ENCODE peak calls at places on chromosomes 1 and 21, in ten cellular contexts. One of them, this sample, is unnamed.

GRCh38 chr1:9448132-9449105 is 90.8 kb upstream of the SLC25A33 start:
- DNase-seq in fibroblast of pulmonary artery: no peak
- DNase-seq in AG09309: no peak
- DNase-seq in endodermal cell: no peak
- DNase-seq in nephron progenitor cell: peak
- DNase-seq in DND-41: peak
- DNase-seq in PC-3: no peak
- DNase-seq in tibial nerve: no peak
- DNase-seq in mucosa of descending colon: no peak
- DNase-seq in RWPE1: no peak
- DNase-seq in this sample: no peak

GRCh38 chr1:230972855-230973271 is 5.8 kb downstream of the TTC13 start:
- DNase-seq in fibroblast of pulmonary artery: no peak
- DNase-seq in AG09309: no peak
- DNase-seq in endodermal cell: no peak
- DNase-seq in nephron progenitor cell: no peak
- DNase-seq in DND-41: peak
- DNase-seq in PC-3: peak
- DNase-seq in tibial nerve: no peak
- DNase-seq in mucosa of descending colon: no peak
- DNase-seq in RWPE1: no peak
- DNase-seq in this sample: no peak

GRCh38 chr1:26035203-26035958 is 10.5 kb downstream of the SLC30A2 start:
- DNase-seq in fibroblast of pulmonary artery: peak
- DNase-seq in AG09309: no peak
- DNase-seq in endodermal cell: peak
- DNase-seq in nephron progenitor cell: peak
- DNase-seq in DND-41: peak
- DNase-seq in PC-3: peak
- DNase-seq in tibial nerve: peak
- DNase-seq in mucosa of descending colon: peak
- DNase-seq in RWPE1: peak
- DNase-seq in this sample: peak

GRCh38 chr21:34579411-34579810 is 35.5 kb downstream of the RCAN1 start:
- DNase-seq in fibroblast of pulmonary artery: peak
- DNase-seq in AG09309: no peak
- DNase-seq in endodermal cell: peak
- DNase-seq in nephron progenitor cell: no peak
- DNase-seq in DND-41: no peak
- DNase-seq in PC-3: peak
- DNase-seq in tibial nerve: no peak
- DNase-seq in mucosa of descending colon: no peak
- DNase-seq in RWPE1: peak
- DNase-seq in this sample: no peak

GRCh38 chr1:234862944-234863515 is 253.1 kb upstream of the IRF2BP2 start:
- DNase-seq in fibroblast of pulmonary artery: peak
- DNase-seq in AG09309: no peak
- DNase-seq in endodermal cell: peak
- DNase-seq in nephron progenitor cell: peak
- DNase-seq in DND-41: no peak
- DNase-seq in PC-3: no peak
- DNase-seq in tibial nerve: peak
- DNase-seq in mucosa of descending colon: peak
- DNase-seq in RWPE1: no peak
- DNase-seq in this sample: no peak

GRCh38 chr1:182197555-182197954 is 136.0 kb upstream of the ZNF648 start:
- DNase-seq in fibroblast of pulmonary artery: no peak
- DNase-seq in AG09309: no peak
- DNase-seq in endodermal cell: no peak
- DNase-seq in nephron progenitor cell: no peak
- DNase-seq in DND-41: no peak
- DNase-seq in PC-3: no peak
- DNase-seq in tibial nerve: peak
- DNase-seq in mucosa of descending colon: no peak
- DNase-seq in RWPE1: no peak
- DNase-seq in this sample: no peak

GRCh38 chr1:26345718-26346117 is 8.2 kb downstream of the CRYBG2 start:
- DNase-seq in fibroblast of pulmonary artery: no peak
- DNase-seq in AG09309: no peak
- DNase-seq in endodermal cell: no peak
- DNase-seq in nephron progenitor cell: no peak
- DNase-seq in DND-41: no peak
- DNase-seq in PC-3: no peak
- DNase-seq in tibial nerve: no peak
- DNase-seq in mucosa of descending colon: no peak
- DNase-seq in RWPE1: no peak
- DNase-seq in this sample: no peak

GRCh38 chr1:18357831-18358230 is 122.9 kb upstream of the KLHDC7A start:
- DNase-seq in fibroblast of pulmonary artery: no peak
- DNase-seq in AG09309: no peak
- DNase-seq in endodermal cell: no peak
- DNase-seq in nephron progenitor cell: no peak
- DNase-seq in DND-41: no peak
- DNase-seq in PC-3: no peak
- DNase-seq in tibial nerve: no peak
- DNase-seq in mucosa of descending colon: no peak
- DNase-seq in RWPE1: no peak
- DNase-seq in this sample: no peak

GRCh38 chr1:169325117-169325516 is 42.5 kb downstream of the NME7 start:
- DNase-seq in fibroblast of pulmonary artery: no peak
- DNase-seq in AG09309: no peak
- DNase-seq in endodermal cell: peak
- DNase-seq in nephron progenitor cell: no peak
- DNase-seq in DND-41: no peak
- DNase-seq in PC-3: no peak
- DNase-seq in tibial nerve: no peak
- DNase-seq in mucosa of descending colon: no peak
- DNase-seq in RWPE1: no peak
- DNase-seq in this sample: no peak

GRCh38 chr1:156368157-156368658 is 803 bp upstream of the RHBG start:
- DNase-seq in fibroblast of pulmonary artery: no peak
- DNase-seq in AG09309: no peak
- DNase-seq in endodermal cell: no peak
- DNase-seq in nephron progenitor cell: no peak
- DNase-seq in DND-41: no peak
- DNase-seq in PC-3: no peak
- DNase-seq in tibial nerve: no peak
- DNase-seq in mucosa of descending colon: no peak
- DNase-seq in RWPE1: no peak
- DNase-seq in this sample: no peak
- TF ChIP-seq CTCF in fibroblast of pulmonary artery: no peak
- TF ChIP-seq CTCF in AG09309: no peak
- TF ChIP-seq CTCF in endodermal cell: no peak
- TF ChIP-seq CTCF in nephron progenitor cell: no peak
- TF ChIP-seq CTCF in DND-41: no peak
- TF ChIP-seq CTCF in PC-3: no peak
- TF ChIP-seq CTCF in tibial nerve: no peak
- TF ChIP-seq CTCF in mucosa of descending colon: no peak
- TF ChIP-seq CTCF in RWPE1: no peak
- TF ChIP-seq CTCF in this sample: no peak

GRCh38 chr1:94927405-94928175 is 680 bp upstream of the CNN3 start:
- DNase-seq in fibroblast of pulmonary artery: peak
- DNase-seq in AG09309: no peak
- DNase-seq in endodermal cell: no peak
- DNase-seq in nephron progenitor cell: no peak
- DNase-seq in DND-41: no peak
- DNase-seq in PC-3: no peak
- DNase-seq in tibial nerve: peak
- DNase-seq in mucosa of descending colon: peak
- DNase-seq in RWPE1: no peak
- DNase-seq in this sample: no peak
- TF ChIP-seq CTCF in fibroblast of pulmonary artery: no peak
- TF ChIP-seq CTCF in AG09309: no peak
- TF ChIP-seq CTCF in endodermal cell: no peak
- TF ChIP-seq CTCF in nephron progenitor cell: no peak
- TF ChIP-seq CTCF in DND-41: no peak
- TF ChIP-seq CTCF in PC-3: no peak
- TF ChIP-seq CTCF in tibial nerve: no peak
- TF ChIP-seq CTCF in mucosa of descending colon: no peak
- TF ChIP-seq CTCF in RWPE1: no peak
- TF ChIP-seq CTCF in this sample: no peak

GRCh38 chr1:28087614-28088167 is 719 bp downstream of the EYA3 start:
- DNase-seq in fibroblast of pulmonary artery: peak
- DNase-seq in AG09309: no peak
- DNase-seq in endodermal cell: peak
- DNase-seq in nephron progenitor cell: peak
- DNase-seq in DND-41: peak
- DNase-seq in PC-3: no peak
- DNase-seq in tibial nerve: no peak
- DNase-seq in mucosa of descending colon: no peak
- DNase-seq in RWPE1: peak
- DNase-seq in this sample: no peak

GRCh38 chr1:28096210-28097099 is 8.0 kb upstream of the EYA3 start:
- DNase-seq in fibroblast of pulmonary artery: no peak
- DNase-seq in AG09309: no peak
- DNase-seq in endodermal cell: no peak
- DNase-seq in nephron progenitor cell: no peak
- DNase-seq in DND-41: no peak
- DNase-seq in PC-3: no peak
- DNase-seq in tibial nerve: no peak
- DNase-seq in mucosa of descending colon: no peak
- DNase-seq in RWPE1: no peak
- DNase-seq in this sample: peak

GRCh38 chr1:28086651-28087050 is 1.8 kb downstream of the EYA3 start:
- DNase-seq in fibroblast of pulmonary artery: no peak
- DNase-seq in AG09309: no peak
- DNase-seq in endodermal cell: no peak
- DNase-seq in nephron progenitor cell: no peak
- DNase-seq in DND-41: no peak
- DNase-seq in PC-3: no peak
- DNase-seq in tibial nerve: no peak
- DNase-seq in mucosa of descending colon: no peak
- DNase-seq in RWPE1: no peak
- DNase-seq in this sample: no peak

GRCh38 chr1:28088168-28088961 is at the start of gene EYA3:
- DNase-seq in fibroblast of pulmonary artery: peak
- DNase-seq in AG09309: peak
- DNase-seq in endodermal cell: peak
- DNase-seq in nephron progenitor cell: peak
- DNase-seq in DND-41: peak
- DNase-seq in PC-3: peak
- DNase-seq in tibial nerve: peak
- DNase-seq in mucosa of descending colon: peak
- DNase-seq in RWPE1: peak
- DNase-seq in this sample: peak

GRCh38 chr1:28091043-28091781 is 2.8 kb upstream of the EYA3 start:
- DNase-seq in fibroblast of pulmonary artery: peak
- DNase-seq in AG09309: no peak
- DNase-seq in endodermal cell: peak
- DNase-seq in nephron progenitor cell: peak
- DNase-seq in DND-41: peak
- DNase-seq in PC-3: peak
- DNase-seq in tibial nerve: peak
- DNase-seq in mucosa of descending colon: peak
- DNase-seq in RWPE1: peak
- DNase-seq in this sample: peak
- TF ChIP-seq CTCF in fibroblast of pulmonary artery: peak
- TF ChIP-seq CTCF in AG09309: peak
- TF ChIP-seq CTCF in endodermal cell: peak
- TF ChIP-seq CTCF in nephron progenitor cell: peak
- TF ChIP-seq CTCF in DND-41: peak
- TF ChIP-seq CTCF in PC-3: peak
- TF ChIP-seq CTCF in tibial nerve: peak
- TF ChIP-seq CTCF in mucosa of descending colon: peak
- TF ChIP-seq CTCF in RWPE1: peak
- TF ChIP-seq CTCF in this sample: peak

GRCh38 chr1:167220537-167221125 is at the start of gene POU2F1:
- DNase-seq in fibroblast of pulmonary artery: peak
- DNase-seq in AG09309: peak
- DNase-seq in endodermal cell: peak
- DNase-seq in nephron progenitor cell: peak
- DNase-seq in DND-41: peak
- DNase-seq in PC-3: peak
- DNase-seq in tibial nerve: peak
- DNase-seq in mucosa of descending colon: peak
- DNase-seq in RWPE1: peak
- DNase-seq in this sample: peak
- TF ChIP-seq CTCF in fibroblast of pulmonary artery: peak
- TF ChIP-seq CTCF in AG09309: peak
- TF ChIP-seq CTCF in endodermal cell: peak
- TF ChIP-seq CTCF in nephron progenitor cell: peak
- TF ChIP-seq CTCF in DND-41: peak
- TF ChIP-seq CTCF in PC-3: peak
- TF ChIP-seq CTCF in tibial nerve: peak
- TF ChIP-seq CTCF in mucosa of descending colon: peak
- TF ChIP-seq CTCF in RWPE1: peak
- TF ChIP-seq CTCF in this sample: peak

DNA sequence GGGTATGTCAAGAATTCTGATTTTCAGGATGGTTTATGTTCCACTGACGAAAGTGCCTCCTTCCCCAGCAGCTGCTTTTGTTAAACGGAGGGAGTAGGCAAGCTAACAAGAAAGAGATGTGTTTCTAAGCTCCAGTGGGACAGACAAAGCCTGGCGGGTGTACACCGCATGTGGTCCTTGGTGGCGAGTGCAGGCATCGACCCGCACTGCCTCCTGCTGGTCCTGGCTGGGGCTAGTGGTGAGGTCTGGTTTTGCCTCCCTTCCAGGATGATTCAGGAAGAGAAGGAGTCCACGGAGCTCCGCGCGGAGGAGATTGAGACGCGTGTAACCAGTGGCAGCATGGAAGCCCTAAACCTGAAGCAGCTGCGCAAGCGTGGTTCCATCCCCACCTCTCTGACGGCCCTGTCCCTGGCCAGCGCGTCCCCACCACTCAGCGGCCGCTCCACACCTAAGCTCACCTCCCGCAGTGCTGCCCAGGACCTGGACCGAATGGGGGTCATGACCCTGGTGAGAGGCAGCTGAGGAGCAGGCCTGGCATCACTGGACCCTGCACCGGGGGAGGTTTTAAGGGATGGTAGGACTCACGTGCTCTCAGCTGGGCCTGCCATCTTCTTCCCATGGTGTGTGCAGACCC is 29.0 kb downstream of the PPFIA4 start:
- DNase-seq in fibroblast of pulmonary artery: no peak
- DNase-seq in AG09309: no peak
- DNase-seq in endodermal cell: peak
- DNase-seq in nephron progenitor cell: no peak
- DNase-seq in DND-41: no peak
- DNase-seq in PC-3: no peak
- DNase-seq in tibial nerve: no peak
- DNase-seq in mucosa of descending colon: no peak
- DNase-seq in RWPE1: no peak
- DNase-seq in this sample: no peak
- TF ChIP-seq CTCF in fibroblast of pulmonary artery: no peak
- TF ChIP-seq CTCF in AG09309: no peak
- TF ChIP-seq CTCF in endodermal cell: peak
- TF ChIP-seq CTCF in nephron progenitor cell: no peak
- TF ChIP-seq CTCF in DND-41: peak
- TF ChIP-seq CTCF in PC-3: peak
- TF ChIP-seq CTCF in tibial nerve: no peak
- TF ChIP-seq CTCF in mucosa of descending colon: no peak
- TF ChIP-seq CTCF in RWPE1: no peak
- TF ChIP-seq CTCF in this sample: no peak

This sample was measured in type B pancreatic cell.